ENCODE peak calls at places on chromosomes 6 and 20, in four cellular contexts. K is activated T-cell treated with anti-CD3 and anti-CD28 coated beads for 24 hours, V is neural crest cell, A is Calu3. L is an unnamed sample.
A peak's percentile ranks its signal among the peaks of the same experiment; 100 is the strongest.

GRCh38 chr20:25453035-25453810 is 45.8 kb downstream of the GINS1 start:
- DNase-seq in K (no peak), V (no peak), A (no peak), L (peak; percentile 12)

GRCh38 chr20:4814696-4815252 is 93.1 kb downstream of the PRND start:
- DNase-seq in K (peak; percentile 66), V (no peak), A (no peak), L (no peak)

GRCh38 chr6:106084973-106085686 is 1.0 kb upstream of the PRDM1 start:
- DNase-seq in K (no peak), V (no peak), A (no peak), L (no peak)

GRCh38 chr6:139373154-139373927 is 1.1 kb downstream of the CITED2 start:
- DNase-seq in K (peak; percentile 54), V (peak; percentile 43), A (peak; percentile 65), L (no peak)

GRCh38 chr20:14259691-14260090 is 77.7 kb downstream of the FLRT3 start:
- DNase-seq in K (no peak), V (no peak), A (no peak), L (no peak)

GRCh38 chr20:2874456-2874855 is 1.2 kb downstream of the PTPRA start:
- DNase-seq in K (no peak), V (no peak), A (no peak), L (no peak)

GRCh38 chr6:142569676-142570075 is 267.9 kb downstream of the ADGRG6 start:
- DNase-seq in K (no peak), V (no peak), A (no peak), L (no peak)

GRCh38 chr6:41813469-41813868 is 26.0 kb downstream of the TOMM6 start:
- DNase-seq in K (no peak), V (no peak), A (no peak), L (no peak)

GRCh38 chr6:166623318-166623717 is 3.7 kb downstream of the RPS6KA2 start:
- DNase-seq in K (no peak), V (no peak), A (peak; percentile 66), L (no peak)

GRCh38 chr6:40779399-40779798 is 192.2 kb upstream of the LRFN2 start:
- DNase-seq in K (no peak), V (no peak), A (no peak), L (no peak)

GRCh38 chr20:49119972-49120371 is 68.2 kb downstream of the STAU1 start:
- DNase-seq in K (no peak), V (no peak), A (no peak), L (no peak)

GRCh38 chr6:107811591-107812218 is 12.4 kb downstream of the SCML4 start:
- DNase-seq in K (no peak), V (no peak), A (no peak), L (no peak)

GRCh38 chr6:28747631-28748157 is 176.1 kb downstream of the TRIM27 start:
- DNase-seq in K (no peak), V (peak; percentile 5), A (peak; percentile 87), L (no peak)

GRCh38 chr20:63017826-63018411 is 11.2 kb upstream of the BHLHE23 start:
- DNase-seq in K (no peak), V (no peak), A (no peak), L (no peak)

GRCh38 chr6:105522626-105523322 is 119.9 kb upstream of the PREP start:
- DNase-seq in K (no peak), V (no peak), A (no peak), L (no peak)

GRCh38 chr6:119073307-119074051 is 5.0 kb downstream of the FAM184A start:
- DNase-seq in K (no peak), V (no peak), A (no peak), L (no peak)

GRCh38 chr6:83192871-83193746 is at the start of the genes PGM3 and RWDD2A:
- DNase-seq in K (peak; percentile 86), V (peak; percentile 73), A (peak; percentile 91), L (peak; percentile 97)

GRCh38 chr6:104909140-104909525 is 47.8 kb upstream of the LIN28B start:
- DNase-seq in K (no peak), V (no peak), A (no peak), L (no peak)

GRCh38 chr6:137011406-137011805 is 33.4 kb downstream of the IL20RA start:
- DNase-seq in K (no peak), V (no peak), A (no peak), L (no peak)

GRCh38 chr6:100342830-100343229 is 121.9 kb downstream of the SIM1 start:
- DNase-seq in K (no peak), V (no peak), A (no peak), L (no peak)

L was measured in HuH-7.